ENCODE peak calls at places on chromosomes 12 and 14, in nine cellular contexts. X is lower leg skin, Y is ovary, I is bronchial epithelial cell, F is cardiac muscle cell, V is astrocyte of the cerebellum, T is fibroblast of villous mesenchyme, W is A673, M is endothelial cell of umbilical vein. P is an unnamed sample.

GRCh38 chr12:8746046-8746445 is 48.3 kb downstream of the RIMKLB start:
- DNase-seq in T (no peak), V (no peak), F (no peak), X (no peak), M (no peak), Y (no peak), W (no peak), I (no peak), P (no peak)

GRCh38 chr14:60963761-60964160 is 17.1 kb downstream of the TRMT5 start:
- DNase-seq in Y (no peak), V (no peak), M (peak), X (no peak), F (no peak), I (no peak), W (no peak), T (no peak), P (no peak)

GRCh38 chr14:58833634-58834378 is 196.0 kb downstream of the DACT1 start:
- DNase-seq in T (no peak), X (no peak), I (no peak), V (no peak), Y (no peak), F (no peak), W (no peak), M (no peak), P (no peak)

GRCh38 chr14:98069712-98070133 is 1202.3 kb downstream of the BCL11B start:
- DNase-seq in W (peak), X (peak), Y (no peak), I (peak), M (no peak), F (no peak), T (no peak), V (peak), P (no peak)

GRCh38 chr14:45177081-45177480 is 41.4 kb downstream of the FANCM start:
- DNase-seq in X (no peak), F (peak), W (peak), M (no peak), I (peak), T (peak), V (no peak), Y (no peak), P (peak)

GRCh38 chr12:91959220-91959619 is 186.4 kb downstream of the BTG1 start:
- DNase-seq in X (no peak), W (no peak), M (no peak), I (no peak), F (no peak), T (no peak), Y (no peak), V (no peak), P (no peak)

GRCh38 chr12:120670667-120671066 is 16.3 kb upstream of the MLEC start:
- DNase-seq in M (no peak), T (no peak), V (no peak), X (no peak), I (no peak), W (no peak), F (no peak), Y (no peak), P (no peak)

GRCh38 chr12:29564925-29565324 is 67.4 kb upstream of the OVCH1 start:
- DNase-seq in I (no peak), M (no peak), T (no peak), Y (no peak), F (no peak), V (no peak), X (no peak), W (no peak), P (no peak)

GRCh38 chr14:28577187-28577586 is 189.4 kb upstream of the FOXG1 start:
- DNase-seq in W (peak), X (no peak), T (no peak), F (peak), V (no peak), I (no peak), M (peak), Y (no peak), P (no peak)

GRCh38 chr12:53757095-53757770 is 5.5 kb upstream of the CISTR start:
- DNase-seq in Y (peak), X (peak), I (peak), M (peak), V (peak), F (peak), W (peak), T (peak), P (no peak)

GRCh38 chr12:56208014-56208413 is 13.7 kb downstream of the RNF41 start:
- DNase-seq in F (no peak), T (no peak), M (no peak), V (no peak), Y (no peak), W (no peak), X (no peak), I (no peak), P (no peak)

GRCh38 chr12:65868133-65868705 is 43.9 kb downstream of the HMGA2 start:
- DNase-seq in M (peak), V (no peak), X (no peak), I (peak), W (peak), F (peak), T (peak), Y (no peak), P (no peak)

GRCh38 chr12:43348221-43348620 is 203.8 kb downstream of the ADAMTS20 start:
- DNase-seq in X (no peak), F (no peak), Y (no peak), W (no peak), I (no peak), V (no peak), M (no peak), T (no peak), P (no peak)

GRCh38 chr12:116454950-116455447 is 104.2 kb upstream of the MAP1LC3B2 start:
- DNase-seq in W (no peak), V (peak), X (no peak), T (peak), M (peak), F (peak), I (peak), Y (no peak), P (peak)

GRCh38 chr12:39420043-39420442 is 22.9 kb downstream of the KIF21A start:
- DNase-seq in X (no peak), M (no peak), T (no peak), F (no peak), W (no peak), Y (no peak), I (peak), V (no peak), P (no peak)

GRCh38 chr14:73723799-73724621 is 9.8 kb upstream of the PNMA1 start:
- DNase-seq in X (peak), I (peak), M (peak), V (peak), T (peak), W (peak), F (peak), Y (peak), P (peak)

GRCh38 chr14:21846227-21846885 is 172.7 kb upstream of the OR4E1 start:
- DNase-seq in M (peak), F (peak), W (peak), X (no peak), I (no peak), Y (no peak), T (no peak), V (no peak), P (no peak)

GRCh38 chr12:98645572-98646067 is 530 bp downstream of the APAF1 start:
- DNase-seq in Y (no peak), M (peak), T (peak), W (peak), V (no peak), X (no peak), I (peak), F (no peak), P (no peak)

GRCh38 chr14:61090432-61091216 is 109.6 kb downstream of the SLC38A6 start:
- DNase-seq in T (peak), V (no peak), I (no peak), F (peak), X (no peak), M (no peak), W (no peak), Y (no peak), P (no peak)

GRCh38 chr14:102777711-102778615 is 714 bp downstream of the TRAF3 start:
- DNase-seq in I (peak), W (no peak), T (peak), Y (peak), F (peak), X (no peak), M (no peak), V (peak), P (no peak)

GRCh38 chr12:89245090-89245489 is 107.2 kb downstream of the DUSP6 start:
- DNase-seq in M (no peak), T (peak), X (no peak), F (peak), V (no peak), Y (no peak), I (peak), W (peak), P (no peak)

GRCh38 chr12:65775720-65776119 is 48.6 kb upstream of the HMGA2 start:
- DNase-seq in F (no peak), I (no peak), T (no peak), X (no peak), Y (no peak), V (no peak), M (no peak), W (no peak), P (no peak)

GRCh38 chr14:73720636-73721035 is 6.5 kb upstream of the PNMA1 start:
- DNase-seq in I (no peak), M (no peak), X (no peak), F (no peak), Y (no peak), V (no peak), T (no peak), W (no peak), P (no peak)

GRCh38 chr14:105094193-105094907 is 29.1 kb upstream of the GPR132 start:
- DNase-seq in F (no peak), W (no peak), T (no peak), V (no peak), X (no peak), Y (no peak), I (no peak), M (no peak), P (no peak)

GRCh38 chr12:55931780-55932545 is 1.0 kb downstream of the DGKA start:
- DNase-seq in M (peak), V (no peak), Y (peak), T (peak), F (peak), W (peak), X (no peak), I (peak), P (no peak)

GRCh38 chr12:113475451-113476085 is 3.9 kb upstream of the LHX5 start:
- DNase-seq in I (no peak), M (no peak), X (no peak), F (no peak), V (no peak), W (no peak), Y (no peak), T (no peak), P (no peak)

GRCh38 chr12:113476093-113476986 is 4.7 kb upstream of the LHX5 start:
- DNase-seq in W (no peak), F (no peak), T (no peak), V (no peak), I (no peak), X (no peak), M (no peak), Y (no peak), P (no peak)

GRCh38 chr12:113473400-113473799 is 1.7 kb upstream of the LHX5 start:
- DNase-seq in V (no peak), M (no peak), T (no peak), F (no peak), W (no peak), X (no peak), I (no peak), Y (no peak), P (no peak)

GRCh38 chr12:113473942-113474341 is 2.3 kb upstream of the LHX5 start:
- DNase-seq in I (no peak), F (no peak), W (no peak), X (no peak), V (no peak), T (no peak), Y (no peak), M (no peak), P (no peak)

DNA sequence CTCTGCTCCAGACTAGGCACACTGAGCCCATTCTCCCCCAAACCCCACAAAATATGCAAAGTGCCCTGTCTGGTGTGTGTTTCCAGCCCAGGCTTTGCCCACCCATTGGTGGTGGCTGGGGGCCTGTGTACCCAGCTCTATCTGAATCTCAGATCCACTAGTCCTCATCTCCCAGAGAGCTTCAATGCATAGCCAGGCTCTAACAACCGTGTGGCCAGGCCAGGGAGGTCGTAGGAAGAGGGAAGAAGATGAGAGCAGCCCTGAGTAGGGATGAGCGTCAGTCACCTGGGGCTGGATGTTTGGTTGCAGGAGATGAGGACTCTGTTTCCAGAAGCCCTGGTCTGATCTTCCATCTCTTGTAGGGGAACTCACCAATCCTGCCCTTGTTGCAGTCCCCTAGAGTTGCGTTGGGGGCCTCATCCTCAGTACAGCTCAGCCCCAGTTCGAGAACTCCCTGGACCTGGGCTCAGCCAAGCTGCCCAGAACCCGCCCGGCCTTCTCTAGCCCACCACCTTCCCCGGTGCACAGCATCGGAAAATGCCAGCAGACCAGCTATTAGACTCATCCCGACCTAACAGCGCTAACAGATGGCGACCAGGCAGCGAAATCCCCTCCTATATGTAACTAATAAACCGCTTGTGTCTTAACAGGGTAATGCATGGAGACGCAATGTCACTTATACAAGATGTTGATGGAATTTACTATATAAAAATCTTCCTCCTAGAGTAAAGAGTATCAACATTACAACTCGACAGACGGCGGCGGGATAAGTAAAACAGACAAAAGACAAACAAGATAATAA is 3.2 kb upstream of the LHX5 start:
- DNase-seq in F (no peak), M (no peak), X (no peak), I (no peak), V (no peak), Y (no peak), T (no peak), W (no peak), P (no peak)
- H3K4me3 ChIP-seq in F (no peak), M (no peak), X (no peak), I (no peak), V (no peak), Y (no peak), T (no peak), W (no peak), P (no peak)

DNA sequence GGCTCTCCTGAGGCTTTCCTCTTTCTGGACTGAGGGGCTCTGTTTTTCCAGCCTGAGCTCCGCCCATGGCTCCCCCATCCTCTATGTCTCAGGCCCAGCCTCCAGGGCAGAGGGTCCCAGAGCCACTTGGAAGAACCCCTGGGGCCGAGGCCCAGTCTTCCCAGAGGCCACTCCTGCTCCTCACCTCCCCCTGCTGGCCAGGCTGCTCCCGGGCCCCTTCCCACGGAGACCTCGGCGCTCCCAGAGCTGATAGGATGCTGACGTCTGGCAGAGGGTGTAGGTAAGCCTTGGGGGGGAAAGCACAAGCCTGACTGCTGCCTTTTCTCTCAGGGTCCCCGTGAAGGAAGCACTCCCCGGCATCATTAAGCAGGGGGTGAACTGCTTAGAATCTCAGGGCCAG is 51.4 kb downstream of the ERH start:
- DNase-seq in X (no peak), W (peak), V (no peak), I (peak), F (peak), M (peak), Y (peak), T (peak), P (no peak)
- TF ChIP-seq CTCF in X (no peak), W (peak), V (peak), I (peak), F (peak), M (peak), Y (no peak), T (peak), P (peak)

GRCh38 chr12:31742891-31743290 is 14.1 kb upstream of the AMN1 start:
- DNase-seq in V (no peak), X (no peak), F (no peak), T (no peak), Y (no peak), I (no peak), M (no peak), W (no peak), P (no peak)
- H3K4me3 ChIP-seq in V (no peak), X (no peak), F (no peak), T (no peak), Y (no peak), I (no peak), M (no peak), W (no peak), P (no peak)

GRCh38 chr12:13183621-13184020 is 12.9 kb upstream of the EMP1 start:
- DNase-seq in W (no peak), V (no peak), X (no peak), M (no peak), F (no peak), I (peak), T (no peak), Y (no peak), P (no peak)

GRCh38 chr12:13187399-13187798 is 9.1 kb upstream of the EMP1 start:
- DNase-seq in V (no peak), M (no peak), I (peak), W (no peak), F (no peak), T (peak), X (no peak), Y (no peak), P (no peak)

GRCh38 chr12:13182881-13183280 is 13.6 kb upstream of the EMP1 start:
- DNase-seq in Y (no peak), W (no peak), V (no peak), X (no peak), T (no peak), F (no peak), M (no peak), I (no peak), P (no peak)

GRCh38 chr12:13189254-13189653 is 7.3 kb upstream of the EMP1 start:
- DNase-seq in Y (no peak), F (no peak), X (no peak), W (peak), I (no peak), V (no peak), M (no peak), T (no peak), P (no peak)

DNA sequence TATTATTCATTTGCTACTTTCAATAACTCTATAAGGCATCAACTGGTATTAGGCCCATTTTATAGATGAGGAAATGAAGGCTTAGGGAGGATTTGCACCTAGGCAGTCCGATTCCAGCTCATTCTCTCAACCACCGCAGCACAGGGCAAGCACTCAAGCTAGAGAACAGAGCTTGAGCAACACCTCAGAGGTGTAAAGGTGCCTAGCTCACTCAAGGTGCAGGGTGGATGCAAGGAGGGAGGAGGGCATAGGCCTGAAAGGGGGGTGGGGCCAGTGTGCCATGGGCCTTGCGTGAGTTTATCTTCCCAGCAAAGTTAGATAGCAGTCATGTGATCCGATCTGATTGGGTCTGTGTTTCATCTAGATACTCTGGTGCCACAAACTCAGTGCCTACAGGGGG is 10.2 kb upstream of the EMP1 start:
- DNase-seq in T (no peak), X (no peak), Y (no peak), F (no peak), M (no peak), W (no peak), I (no peak), V (no peak), P (no peak)
- TF ChIP-seq CTCF in T (no peak), X (no peak), Y (no peak), F (no peak), M (no peak), W (no peak), I (no peak), V (no peak), P (no peak)

DNA sequence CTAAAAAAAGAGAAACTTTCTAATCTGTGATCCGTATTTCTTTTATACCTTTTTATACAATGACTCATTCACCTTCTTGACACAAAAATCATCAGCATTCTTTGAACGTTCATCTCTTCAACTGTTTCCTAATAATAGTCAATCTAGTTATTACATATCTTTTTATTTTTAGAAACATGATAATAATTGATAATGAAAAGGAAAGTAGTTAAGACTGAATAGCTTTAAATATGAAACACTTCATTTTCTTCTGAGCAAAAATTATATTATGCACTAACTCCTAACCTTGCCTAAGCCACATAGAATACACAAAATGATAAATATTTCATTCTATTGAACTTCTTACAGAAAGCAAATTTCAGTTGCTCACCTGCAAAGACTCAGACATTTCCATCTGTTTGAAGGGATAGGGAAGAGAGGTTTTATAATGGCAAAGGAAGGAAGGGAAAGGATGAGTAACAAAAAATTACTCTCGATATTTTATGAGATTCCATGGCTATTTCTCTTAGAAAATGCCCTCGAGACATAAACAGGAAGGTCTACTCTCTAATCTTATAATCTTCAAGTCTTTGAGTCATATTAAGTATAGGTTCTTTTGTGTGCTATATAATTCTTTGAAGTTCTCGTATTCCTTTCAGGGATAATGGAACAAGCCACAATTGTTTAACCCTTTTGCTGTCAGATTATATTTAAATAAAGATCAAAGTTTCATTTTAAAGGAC is 7.5 kb upstream of the KLHL42 start:
- DNase-seq in V (no peak), F (no peak), T (peak), M (peak), X (no peak), Y (no peak), I (peak), W (peak), P (no peak)
- H3K4me3 ChIP-seq in V (no peak), F (no peak), T (no peak), M (no peak), X (no peak), Y (no peak), I (no peak), W (no peak), P (no peak)

GRCh38 chr12:127363392-127363791 is 903.6 kb upstream of the TMEM132C start:
- DNase-seq in W (peak), M (no peak), T (no peak), Y (no peak), V (no peak), I (peak), X (no peak), F (no peak), P (no peak)
- TF ChIP-seq CTCF in W (peak), M (no peak), T (peak), Y (no peak), V (peak), I (peak), X (no peak), F (no peak), P (peak)

P was measured in AG04449.